ENCODE peak calls at places on chromosomes 13 and 19, in six cellular contexts. J is esophagus squamous epithelium; S is activated CD8-positive, alpha-beta T cell treated with anti-CD3 and anti-CD28 coated beads for 36 hours; K is epithelial cell of esophagus; Z is mesothelial cell of epicardium; U is dorsolateral prefrontal cortex. B is an unnamed sample.
A peak's percentile ranks its signal among the peaks of the same experiment; 100 is the strongest.

GRCh38 chr19:52948025-52948770 is 14.5 kb downstream of the ZNF816 start:
- DNase-seq in J (no peak), K (no peak), U (no peak), Z (no peak), S (no peak), B (no peak)

GRCh38 chr13:29847501-29847983 is 2.9 kb downstream of the UBL3 start:
- DNase-seq in K (peak; percentile 54), U (peak; percentile 48), J (no peak), S (peak; percentile 9), Z (no peak), B (no peak)

GRCh38 chr19:13850910-13851753 is 25.8 kb upstream of the NANOS3 start:
- DNase-seq in J (no peak), Z (peak; percentile 70), S (peak; percentile 79), K (peak; percentile 94), U (peak; percentile 83), B (peak; percentile 56)

GRCh38 chr13:114261328-114261965 is 20.0 kb upstream of the UPF3A start:
- DNase-seq in K (no peak), U (no peak), J (no peak), S (no peak), Z (no peak), B (no peak)

GRCh38 chr19:10184636-10185035 is 10.1 kb downstream of the DNMT1 start:
- DNase-seq in Z (no peak), U (no peak), K (peak; percentile 61), S (no peak), J (no peak), B (no peak)

GRCh38 chr19:40690699-40691420 is 409 bp upstream of the NUMBL start:
- DNase-seq in K (peak; percentile 94), S (peak; percentile 95), Z (peak; percentile 87), J (peak; percentile 76), U (peak; percentile 92), B (peak; percentile 76)

GRCh38 chr19:57613941-57614743 is at the start of gene ZNF134:
- DNase-seq in U (peak; percentile 93), K (peak; percentile 94), Z (peak; percentile 84), J (peak; percentile 39), S (peak; percentile 95), B (peak; percentile 82)

GRCh38 chr19:42442833-42443232 is at the start of gene CXCL17:
- DNase-seq in S (no peak), U (no peak), Z (no peak), J (no peak), K (peak; percentile 91), B (no peak)

GRCh38 chr19:30999726-31000125 is 349.5 kb downstream of the TSHZ3 start:
- DNase-seq in J (no peak), S (no peak), K (no peak), Z (no peak), U (no peak), B (no peak)

GRCh38 chr19:18593367-18594095 is 4.9 kb downstream of the REX1BD start:
- DNase-seq in Z (no peak), S (peak; percentile 60), U (no peak), K (no peak), J (no peak), B (no peak)

GRCh38 chr19:39385629-39386411 is 5.1 kb downstream of the PAF1 start:
- DNase-seq in K (no peak), J (no peak), U (no peak), Z (no peak), S (no peak), B (no peak)

GRCh38 chr13:39415403-39415802 is 187.6 kb downstream of the LHFPL6 start:
- DNase-seq in J (no peak), U (peak; percentile 58), K (peak; percentile 64), Z (no peak), S (peak; percentile 20), B (no peak)

GRCh38 chr19:11931513-11931912 is 6.6 kb downstream of the ZNF700 start:
- DNase-seq in J (no peak), S (no peak), Z (no peak), U (no peak), K (no peak), B (no peak)

GRCh38 chr13:37194428-37194861 is 89.0 kb upstream of the CSNK1A1L start:
- DNase-seq in S (no peak), K (peak; percentile 90), U (no peak), Z (no peak), J (no peak), B (no peak)

GRCh38 chr13:76017861-76018556 is 381.9 kb downstream of the LMO7 start:
- DNase-seq in U (no peak), J (no peak), Z (no peak), S (no peak), K (no peak), B (no peak)

GRCh38 chr19:1251233-1251502 is 2.8 kb downstream of the MIDN start:
- DNase-seq in U (peak; percentile 59), K (peak; percentile 64), Z (no peak), S (no peak), J (no peak), B (no peak)

GRCh38 chr13:75365724-75366173 is 116.2 kb downstream of the TBC1D4 start:
- DNase-seq in K (peak; percentile 90), S (peak; percentile 51), J (no peak), U (no peak), Z (no peak), B (no peak)

GRCh38 chr13:43319617-43320444 is 296.4 kb downstream of the DNAJC15 start:
- DNase-seq in U (no peak), S (no peak), Z (no peak), K (no peak), J (no peak), B (no peak)

DNA sequence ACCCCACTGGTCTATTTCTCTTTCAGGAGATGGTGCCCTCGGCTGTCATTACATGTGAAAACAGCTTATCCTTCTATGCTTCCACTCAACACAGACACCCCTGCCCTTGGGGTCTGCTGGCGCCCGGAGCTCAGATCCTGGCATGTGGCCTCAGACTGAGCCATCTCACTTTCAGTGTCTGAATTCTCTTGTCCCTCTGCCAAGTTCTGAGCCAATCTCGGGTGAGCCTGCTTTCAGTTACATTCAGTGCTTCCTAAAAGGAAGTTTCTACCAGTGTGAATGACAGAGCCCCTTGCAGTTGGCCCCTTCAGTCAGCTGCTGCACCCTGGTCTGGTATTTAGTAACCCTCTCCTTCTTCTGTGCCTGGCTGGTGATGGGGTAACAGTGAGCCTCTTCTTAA is 293.6 kb downstream of the DNAJC15 start:
- DNase-seq in Z (no peak), K (peak; percentile 25), U (peak; percentile 41), S (no peak), J (no peak), B (no peak)
- TF ChIP-seq CTCF in Z (no peak), K (no peak), U (no peak), S (no peak), J (no peak), B (no peak)

DNA sequence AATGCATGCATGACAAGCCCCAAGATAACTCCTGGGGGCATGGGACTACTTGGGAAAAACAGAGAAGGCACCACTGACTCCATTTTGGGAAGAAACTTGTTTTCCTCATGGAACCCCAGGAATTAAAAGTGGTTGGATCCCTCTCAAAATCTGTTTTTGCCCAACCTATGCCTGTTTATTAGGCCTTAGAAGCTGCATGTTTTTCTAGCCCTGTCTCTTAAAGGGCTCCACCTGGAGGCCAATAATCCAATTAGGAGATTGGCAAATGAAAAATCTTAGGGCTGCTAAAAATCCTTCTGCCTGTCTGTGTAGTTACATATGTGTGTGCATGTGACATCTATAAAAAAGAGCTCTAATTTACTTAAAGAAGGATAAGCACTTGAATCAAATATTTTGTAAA is 26.9 kb downstream of the MED4 start:
- DNase-seq in Z (no peak), S (no peak), K (no peak), U (no peak), J (no peak), B (no peak)
- TF ChIP-seq CTCF in Z (no peak), S (no peak), K (peak; percentile 9), U (no peak), J (no peak), B (no peak)

GRCh38 chr19:51402117-51402516 is 11.7 kb upstream of the C19orf84 start:
- DNase-seq in J (no peak), Z (no peak), U (no peak), K (no peak), S (no peak), B (no peak)

GRCh38 chr19:51396175-51396574 is 5.8 kb upstream of the C19orf84 start:
- DNase-seq in Z (no peak), J (no peak), K (no peak), U (no peak), S (no peak), B (no peak)

GRCh38 chr19:51394045-51394836 is 3.9 kb upstream of the C19orf84 start:
- DNase-seq in J (peak; percentile 83), S (peak; percentile 99), Z (peak; percentile 82), U (peak; percentile 96), K (peak; percentile 97), B (peak; percentile 76)

DNA sequence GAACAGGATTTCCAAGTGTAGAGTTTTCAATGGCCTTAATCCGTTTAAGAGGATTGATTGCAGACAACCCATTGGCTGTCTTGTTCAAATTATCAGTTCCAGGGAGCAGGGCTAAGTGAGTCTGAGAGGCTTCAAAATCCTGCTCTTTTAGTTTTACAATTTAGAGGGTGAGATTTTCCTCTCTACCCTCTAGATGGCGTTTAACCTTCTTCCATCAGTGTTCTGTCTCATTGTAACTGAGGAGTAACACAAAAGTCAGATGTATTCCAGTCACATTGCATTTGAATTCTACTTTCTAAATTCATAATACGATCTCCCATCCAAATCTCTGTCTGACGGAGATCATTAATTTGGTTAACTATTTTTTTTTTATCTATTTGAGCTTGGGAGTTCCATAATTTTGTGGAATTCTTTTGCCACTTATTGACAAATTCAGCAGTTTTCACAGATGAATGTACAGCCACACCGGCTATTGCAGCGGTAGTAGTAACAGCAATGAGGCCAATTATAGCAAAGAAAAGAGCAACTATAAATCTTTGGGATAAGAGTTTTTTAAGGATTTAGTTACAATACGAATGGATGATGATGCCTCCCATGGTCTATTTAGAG is 7.8 kb upstream of the C19orf84 start:
- DNase-seq in J (no peak), Z (no peak), K (peak; percentile 27), U (no peak), S (no peak), B (no peak)
- TF ChIP-seq CTCF in J (no peak), Z (no peak), K (peak; percentile 45), U (peak; percentile 53), S (peak; percentile 67), B (no peak)

GRCh38 chr19:35557539-35558399 is 5.7 kb downstream of the ATP4A start:
- DNase-seq in U (no peak), K (peak; percentile 65), S (peak; percentile 71), Z (peak; percentile 82), J (no peak), B (peak; percentile 35)

GRCh38 chr19:35556846-35557538 is 6.5 kb downstream of the ATP4A start:
- DNase-seq in S (no peak), U (no peak), K (no peak), Z (no peak), J (no peak), B (no peak)

GRCh38 chr19:35554076-35554475 is 8.7 kb downstream of the TMEM147 start:
- DNase-seq in U (no peak), K (no peak), S (no peak), J (no peak), Z (no peak), B (no peak)

GRCh38 chr19:35555301-35556005 is 8.0 kb downstream of the ATP4A start:
- DNase-seq in J (no peak), U (no peak), K (no peak), S (peak; percentile 31), Z (no peak), B (no peak)

DNA sequence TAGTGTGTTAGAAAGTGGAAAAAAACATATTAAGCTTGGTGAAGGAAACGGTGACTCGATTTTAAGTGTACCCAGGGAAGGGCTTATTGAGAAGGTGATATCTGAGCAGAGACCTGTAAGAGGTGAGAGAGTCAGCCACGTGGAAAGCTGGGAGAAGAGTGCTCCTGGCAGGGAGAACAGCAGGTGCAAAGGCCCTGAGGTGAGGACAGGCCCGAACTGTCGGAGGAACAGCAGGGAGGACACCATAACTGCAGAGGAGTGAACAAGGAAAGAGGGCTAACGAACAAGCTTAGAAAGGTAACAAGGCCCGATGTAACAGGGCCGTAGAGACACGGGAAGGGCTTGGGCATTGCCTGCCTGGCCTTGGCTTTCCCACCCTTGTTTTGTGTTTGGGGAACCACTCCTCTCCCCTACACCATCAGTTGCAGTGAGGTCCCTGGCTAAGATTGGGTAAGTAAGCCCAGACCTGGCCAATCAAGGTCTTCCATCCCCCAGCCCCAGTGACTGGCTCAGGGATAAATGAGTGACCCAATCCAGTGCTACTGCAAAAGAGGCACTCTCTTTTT is 7.3 kb downstream of the ATP4A start:
- DNase-seq in S (no peak), J (no peak), U (no peak), K (no peak), Z (no peak), B (no peak)
- TF ChIP-seq CTCF in S (no peak), J (no peak), U (no peak), K (no peak), Z (no peak), B (no peak)

B was measured in activated B cell treated with CpG ODN at 0.5 μM for 24 hours.